ENCODE peak calls at places on chromosomes 2 and 18, in seven cellular contexts. One of them, this sample, is unnamed.
A peak's percentile ranks its signal among the peaks of the same experiment; 100 is the strongest.

GRCh38 chr2:200578778-200579177 is 7.0 kb upstream of the AOX1 start:
- ATAC-seq in left lung: peak; percentile 63
- ATAC-seq in CD4-positive, alpha-beta T cell: peak; percentile 43
- ATAC-seq in activated naive CD8-positive, alpha-beta T cell treated with anti-CD3 and anti-CD28 coated beads, Interleukin-2, amount 10 ng/mL, durations not matched to agents 7 days and 5 days: peak; percentile 47
- ATAC-seq in CD4-positive, CD25-positive, alpha-beta regulatory T cell: no peak
- ATAC-seq in Right ventricle myocardium superior: no peak
- ATAC-seq in T-cell: no peak
- ATAC-seq in this sample: peak; percentile 69

GRCh38 chr2:137525644-137526190 is 438.6 kb upstream of the HNMT start:
- ATAC-seq in CD4-positive, CD25-positive, alpha-beta regulatory T cell: no peak
- ATAC-seq in left lung: peak; percentile 65
- ATAC-seq in T-cell: no peak
- ATAC-seq in CD4-positive, alpha-beta T cell: no peak
- ATAC-seq in Right ventricle myocardium superior: no peak
- ATAC-seq in activated naive CD8-positive, alpha-beta T cell treated with anti-CD3 and anti-CD28 coated beads, Interleukin-2, amount 10 ng/mL, durations not matched to agents 7 days and 5 days: no peak
- ATAC-seq in this sample: no peak

GRCh38 chr2:229174794-229175529 is 96.1 kb downstream of the PID1 start:
- ATAC-seq in activated naive CD8-positive, alpha-beta T cell treated with anti-CD3 and anti-CD28 coated beads, Interleukin-2, amount 10 ng/mL, durations not matched to agents 7 days and 5 days: no peak
- ATAC-seq in CD4-positive, alpha-beta T cell: no peak
- ATAC-seq in Right ventricle myocardium superior: no peak
- ATAC-seq in CD4-positive, CD25-positive, alpha-beta regulatory T cell: no peak
- ATAC-seq in left lung: peak; percentile 70
- ATAC-seq in T-cell: no peak
- ATAC-seq in this sample: no peak

GRCh38 chr2:55097462-55098410 is 47.5 kb upstream of the RTN4 start:
- ATAC-seq in Right ventricle myocardium superior: peak; percentile 65
- ATAC-seq in activated naive CD8-positive, alpha-beta T cell treated with anti-CD3 and anti-CD28 coated beads, Interleukin-2, amount 10 ng/mL, durations not matched to agents 7 days and 5 days: no peak
- ATAC-seq in CD4-positive, CD25-positive, alpha-beta regulatory T cell: no peak
- ATAC-seq in left lung: peak; percentile 30
- ATAC-seq in CD4-positive, alpha-beta T cell: no peak
- ATAC-seq in T-cell: no peak
- ATAC-seq in this sample: no peak

GRCh38 chr18:74013955-74014354 is 133.7 kb downstream of the FBXO15 start:
- ATAC-seq in CD4-positive, alpha-beta T cell: no peak
- ATAC-seq in CD4-positive, CD25-positive, alpha-beta regulatory T cell: no peak
- ATAC-seq in left lung: peak; percentile 88
- ATAC-seq in activated naive CD8-positive, alpha-beta T cell treated with anti-CD3 and anti-CD28 coated beads, Interleukin-2, amount 10 ng/mL, durations not matched to agents 7 days and 5 days: no peak
- ATAC-seq in T-cell: no peak
- ATAC-seq in Right ventricle myocardium superior: no peak
- ATAC-seq in this sample: peak; percentile 84

GRCh38 chr18:56952026-56952425 is 194.9 kb upstream of the BOD1L2 start:
- ATAC-seq in CD4-positive, alpha-beta T cell: no peak
- ATAC-seq in left lung: no peak
- ATAC-seq in T-cell: no peak
- ATAC-seq in Right ventricle myocardium superior: no peak
- ATAC-seq in activated naive CD8-positive, alpha-beta T cell treated with anti-CD3 and anti-CD28 coated beads, Interleukin-2, amount 10 ng/mL, durations not matched to agents 7 days and 5 days: no peak
- ATAC-seq in CD4-positive, CD25-positive, alpha-beta regulatory T cell: no peak
- ATAC-seq in this sample: no peak

GRCh38 chr2:10558281-10559030 is 110.3 kb upstream of the ODC1 start:
- ATAC-seq in Right ventricle myocardium superior: no peak
- ATAC-seq in CD4-positive, alpha-beta T cell: no peak
- ATAC-seq in left lung: no peak
- ATAC-seq in CD4-positive, CD25-positive, alpha-beta regulatory T cell: no peak
- ATAC-seq in T-cell: no peak
- ATAC-seq in activated naive CD8-positive, alpha-beta T cell treated with anti-CD3 and anti-CD28 coated beads, Interleukin-2, amount 10 ng/mL, durations not matched to agents 7 days and 5 days: no peak
- ATAC-seq in this sample: no peak

GRCh38 chr18:56495884-56496283 is 142.5 kb downstream of the TXNL1 start:
- ATAC-seq in CD4-positive, alpha-beta T cell: no peak
- ATAC-seq in left lung: no peak
- ATAC-seq in T-cell: no peak
- ATAC-seq in CD4-positive, CD25-positive, alpha-beta regulatory T cell: no peak
- ATAC-seq in Right ventricle myocardium superior: no peak
- ATAC-seq in activated naive CD8-positive, alpha-beta T cell treated with anti-CD3 and anti-CD28 coated beads, Interleukin-2, amount 10 ng/mL, durations not matched to agents 7 days and 5 days: no peak
- ATAC-seq in this sample: no peak

GRCh38 chr2:98465456-98466201 is 21.0 kb downstream of the INPP4A start:
- ATAC-seq in left lung: peak; percentile 83
- ATAC-seq in activated naive CD8-positive, alpha-beta T cell treated with anti-CD3 and anti-CD28 coated beads, Interleukin-2, amount 10 ng/mL, durations not matched to agents 7 days and 5 days: peak; percentile 51
- ATAC-seq in CD4-positive, alpha-beta T cell: peak; percentile 71
- ATAC-seq in Right ventricle myocardium superior: peak; percentile 65
- ATAC-seq in T-cell: peak; percentile 72
- ATAC-seq in CD4-positive, CD25-positive, alpha-beta regulatory T cell: peak; percentile 65
- ATAC-seq in this sample: peak; percentile 16

GRCh38 chr18:9361191-9361590 is 26.6 kb downstream of the TWSG1 start:
- ATAC-seq in activated naive CD8-positive, alpha-beta T cell treated with anti-CD3 and anti-CD28 coated beads, Interleukin-2, amount 10 ng/mL, durations not matched to agents 7 days and 5 days: no peak
- ATAC-seq in CD4-positive, CD25-positive, alpha-beta regulatory T cell: no peak
- ATAC-seq in left lung: no peak
- ATAC-seq in CD4-positive, alpha-beta T cell: no peak
- ATAC-seq in T-cell: no peak
- ATAC-seq in Right ventricle myocardium superior: no peak
- ATAC-seq in this sample: no peak

GRCh38 chr2:206218792-206219509 is 55.5 kb upstream of the ZDBF2 start:
- ATAC-seq in Right ventricle myocardium superior: no peak
- ATAC-seq in T-cell: no peak
- ATAC-seq in activated naive CD8-positive, alpha-beta T cell treated with anti-CD3 and anti-CD28 coated beads, Interleukin-2, amount 10 ng/mL, durations not matched to agents 7 days and 5 days: no peak
- ATAC-seq in CD4-positive, CD25-positive, alpha-beta regulatory T cell: no peak
- ATAC-seq in left lung: no peak
- ATAC-seq in CD4-positive, alpha-beta T cell: no peak
- ATAC-seq in this sample: no peak

GRCh38 chr2:88885679-88886402 is 194.4 kb downstream of the RPIA start:
- ATAC-seq in CD4-positive, CD25-positive, alpha-beta regulatory T cell: peak; percentile 39
- ATAC-seq in Right ventricle myocardium superior: no peak
- ATAC-seq in activated naive CD8-positive, alpha-beta T cell treated with anti-CD3 and anti-CD28 coated beads, Interleukin-2, amount 10 ng/mL, durations not matched to agents 7 days and 5 days: no peak
- ATAC-seq in T-cell: no peak
- ATAC-seq in CD4-positive, alpha-beta T cell: no peak
- ATAC-seq in left lung: no peak
- ATAC-seq in this sample: no peak

GRCh38 chr18:26863921-26864497 is 1.5 kb downstream of the AQP4 start:
- ATAC-seq in CD4-positive, CD25-positive, alpha-beta regulatory T cell: no peak
- ATAC-seq in Right ventricle myocardium superior: peak; percentile 5
- ATAC-seq in T-cell: no peak
- ATAC-seq in activated naive CD8-positive, alpha-beta T cell treated with anti-CD3 and anti-CD28 coated beads, Interleukin-2, amount 10 ng/mL, durations not matched to agents 7 days and 5 days: no peak
- ATAC-seq in CD4-positive, alpha-beta T cell: no peak
- ATAC-seq in left lung: peak; percentile 2
- ATAC-seq in this sample: no peak

GRCh38 chr2:241849616-241850543 is 8.8 kb downstream of the PDCD1 start:
- ATAC-seq in CD4-positive, alpha-beta T cell: no peak
- ATAC-seq in activated naive CD8-positive, alpha-beta T cell treated with anti-CD3 and anti-CD28 coated beads, Interleukin-2, amount 10 ng/mL, durations not matched to agents 7 days and 5 days: no peak
- ATAC-seq in T-cell: no peak
- ATAC-seq in left lung: no peak
- ATAC-seq in Right ventricle myocardium superior: no peak
- ATAC-seq in CD4-positive, CD25-positive, alpha-beta regulatory T cell: no peak
- ATAC-seq in this sample: no peak

GRCh38 chr2:181586569-181587076 is 70.3 kb downstream of the CERKL start:
- ATAC-seq in CD4-positive, alpha-beta T cell: no peak
- ATAC-seq in left lung: peak; percentile 70
- ATAC-seq in activated naive CD8-positive, alpha-beta T cell treated with anti-CD3 and anti-CD28 coated beads, Interleukin-2, amount 10 ng/mL, durations not matched to agents 7 days and 5 days: peak; percentile 74
- ATAC-seq in Right ventricle myocardium superior: no peak
- ATAC-seq in T-cell: peak; percentile 32
- ATAC-seq in CD4-positive, CD25-positive, alpha-beta regulatory T cell: no peak
- ATAC-seq in this sample: peak; percentile 48

GRCh38 chr2:79235135-79235534 is 75.6 kb upstream of the REG3A start:
- ATAC-seq in CD4-positive, CD25-positive, alpha-beta regulatory T cell: no peak
- ATAC-seq in left lung: no peak
- ATAC-seq in activated naive CD8-positive, alpha-beta T cell treated with anti-CD3 and anti-CD28 coated beads, Interleukin-2, amount 10 ng/mL, durations not matched to agents 7 days and 5 days: no peak
- ATAC-seq in CD4-positive, alpha-beta T cell: no peak
- ATAC-seq in T-cell: no peak
- ATAC-seq in Right ventricle myocardium superior: no peak
- ATAC-seq in this sample: no peak

GRCh38 chr2:66525609-66526008 is 90.7 kb downstream of the MEIS1 start:
- ATAC-seq in left lung: no peak
- ATAC-seq in Right ventricle myocardium superior: peak; percentile 61
- ATAC-seq in CD4-positive, alpha-beta T cell: no peak
- ATAC-seq in activated naive CD8-positive, alpha-beta T cell treated with anti-CD3 and anti-CD28 coated beads, Interleukin-2, amount 10 ng/mL, durations not matched to agents 7 days and 5 days: no peak
- ATAC-seq in T-cell: no peak
- ATAC-seq in CD4-positive, CD25-positive, alpha-beta regulatory T cell: no peak
- ATAC-seq in this sample: no peak

GRCh38 chr2:178806543-178806942 is 680 bp downstream of the TTN start:
- ATAC-seq in Right ventricle myocardium superior: peak; percentile 79
- ATAC-seq in activated naive CD8-positive, alpha-beta T cell treated with anti-CD3 and anti-CD28 coated beads, Interleukin-2, amount 10 ng/mL, durations not matched to agents 7 days and 5 days: no peak
- ATAC-seq in CD4-positive, CD25-positive, alpha-beta regulatory T cell: no peak
- ATAC-seq in CD4-positive, alpha-beta T cell: no peak
- ATAC-seq in left lung: no peak
- ATAC-seq in T-cell: no peak
- ATAC-seq in this sample: no peak

GRCh38 chr2:68185541-68186164 is 28.0 kb downstream of the PNO1 start:
- ATAC-seq in T-cell: no peak
- ATAC-seq in CD4-positive, CD25-positive, alpha-beta regulatory T cell: no peak
- ATAC-seq in Right ventricle myocardium superior: no peak
- ATAC-seq in activated naive CD8-positive, alpha-beta T cell treated with anti-CD3 and anti-CD28 coated beads, Interleukin-2, amount 10 ng/mL, durations not matched to agents 7 days and 5 days: no peak
- ATAC-seq in left lung: no peak
- ATAC-seq in CD4-positive, alpha-beta T cell: peak; percentile 49
- ATAC-seq in this sample: peak; percentile 38

GRCh38 chr2:230161180-230161579 is 58.6 kb downstream of the SP110 start:
- ATAC-seq in activated naive CD8-positive, alpha-beta T cell treated with anti-CD3 and anti-CD28 coated beads, Interleukin-2, amount 10 ng/mL, durations not matched to agents 7 days and 5 days: no peak
- ATAC-seq in CD4-positive, alpha-beta T cell: no peak
- ATAC-seq in CD4-positive, CD25-positive, alpha-beta regulatory T cell: no peak
- ATAC-seq in Right ventricle myocardium superior: no peak
- ATAC-seq in left lung: no peak
- ATAC-seq in T-cell: no peak
- ATAC-seq in this sample: no peak

GRCh38 chr2:101112772-101113157 is 38.4 kb downstream of the TBC1D8 start:
- ATAC-seq in activated naive CD8-positive, alpha-beta T cell treated with anti-CD3 and anti-CD28 coated beads, Interleukin-2, amount 10 ng/mL, durations not matched to agents 7 days and 5 days: no peak
- ATAC-seq in T-cell: no peak
- ATAC-seq in left lung: peak; percentile 14
- ATAC-seq in Right ventricle myocardium superior: no peak
- ATAC-seq in CD4-positive, CD25-positive, alpha-beta regulatory T cell: no peak
- ATAC-seq in CD4-positive, alpha-beta T cell: no peak
- ATAC-seq in this sample: peak; percentile 46

GRCh38 chr18:24987933-24988840 is 363.8 kb downstream of the ZNF521 start:
- ATAC-seq in CD4-positive, CD25-positive, alpha-beta regulatory T cell: no peak
- ATAC-seq in activated naive CD8-positive, alpha-beta T cell treated with anti-CD3 and anti-CD28 coated beads, Interleukin-2, amount 10 ng/mL, durations not matched to agents 7 days and 5 days: no peak
- ATAC-seq in CD4-positive, alpha-beta T cell: no peak
- ATAC-seq in left lung: peak; percentile 85
- ATAC-seq in T-cell: no peak
- ATAC-seq in Right ventricle myocardium superior: peak; percentile 82
- ATAC-seq in this sample: no peak

GRCh38 chr2:128617029-128617590 is 298.4 kb upstream of the HS6ST1 start:
- ATAC-seq in activated naive CD8-positive, alpha-beta T cell treated with anti-CD3 and anti-CD28 coated beads, Interleukin-2, amount 10 ng/mL, durations not matched to agents 7 days and 5 days: no peak
- ATAC-seq in T-cell: no peak
- ATAC-seq in CD4-positive, alpha-beta T cell: no peak
- ATAC-seq in CD4-positive, CD25-positive, alpha-beta regulatory T cell: peak; percentile 8
- ATAC-seq in left lung: peak; percentile 58
- ATAC-seq in Right ventricle myocardium superior: no peak
- ATAC-seq in this sample: peak; percentile 61

GRCh38 chr18:76162886-76163285 is 332.2 kb downstream of the ZNF516 start:
- ATAC-seq in Right ventricle myocardium superior: no peak
- ATAC-seq in activated naive CD8-positive, alpha-beta T cell treated with anti-CD3 and anti-CD28 coated beads, Interleukin-2, amount 10 ng/mL, durations not matched to agents 7 days and 5 days: no peak
- ATAC-seq in CD4-positive, alpha-beta T cell: no peak
- ATAC-seq in CD4-positive, CD25-positive, alpha-beta regulatory T cell: no peak
- ATAC-seq in left lung: no peak
- ATAC-seq in T-cell: no peak
- ATAC-seq in this sample: no peak

GRCh38 chr2:218547511-218547910 is 20.6 kb downstream of the USP37 start:
- ATAC-seq in activated naive CD8-positive, alpha-beta T cell treated with anti-CD3 and anti-CD28 coated beads, Interleukin-2, amount 10 ng/mL, durations not matched to agents 7 days and 5 days: no peak
- ATAC-seq in left lung: no peak
- ATAC-seq in T-cell: no peak
- ATAC-seq in CD4-positive, alpha-beta T cell: no peak
- ATAC-seq in CD4-positive, CD25-positive, alpha-beta regulatory T cell: no peak
- ATAC-seq in Right ventricle myocardium superior: no peak
- ATAC-seq in this sample: no peak

GRCh38 chr2:128196026-128196822 is 105.2 kb downstream of the UGGT1 start:
- ATAC-seq in CD4-positive, CD25-positive, alpha-beta regulatory T cell: peak; percentile 41
- ATAC-seq in T-cell: peak; percentile 19
- ATAC-seq in Right ventricle myocardium superior: peak; percentile 66
- ATAC-seq in left lung: peak; percentile 93
- ATAC-seq in activated naive CD8-positive, alpha-beta T cell treated with anti-CD3 and anti-CD28 coated beads, Interleukin-2, amount 10 ng/mL, durations not matched to agents 7 days and 5 days: peak; percentile 53
- ATAC-seq in CD4-positive, alpha-beta T cell: peak; percentile 14
- ATAC-seq in this sample: peak; percentile 31

GRCh38 chr2:1591978-1592907 is 152.1 kb downstream of the PXDN start:
- ATAC-seq in CD4-positive, alpha-beta T cell: no peak
- ATAC-seq in Right ventricle myocardium superior: peak; percentile 77
- ATAC-seq in left lung: peak; percentile 81
- ATAC-seq in T-cell: no peak
- ATAC-seq in activated naive CD8-positive, alpha-beta T cell treated with anti-CD3 and anti-CD28 coated beads, Interleukin-2, amount 10 ng/mL, durations not matched to agents 7 days and 5 days: no peak
- ATAC-seq in CD4-positive, CD25-positive, alpha-beta regulatory T cell: no peak
- ATAC-seq in this sample: peak; percentile 83

GRCh38 chr18:12086677-12087482 is 6.8 kb upstream of the ANKRD62 start:
- ATAC-seq in CD4-positive, alpha-beta T cell: no peak
- ATAC-seq in Right ventricle myocardium superior: no peak
- ATAC-seq in CD4-positive, CD25-positive, alpha-beta regulatory T cell: no peak
- ATAC-seq in activated naive CD8-positive, alpha-beta T cell treated with anti-CD3 and anti-CD28 coated beads, Interleukin-2, amount 10 ng/mL, durations not matched to agents 7 days and 5 days: no peak
- ATAC-seq in left lung: no peak
- ATAC-seq in T-cell: no peak
- ATAC-seq in this sample: peak; percentile 1